ENCODE peak calls at places on chromosome 5, in five cellular contexts. Q, J, B, O and F are unnamed samples.

GRCh38 chr5:10566556-10567068 is 2.7 kb downstream of the ANKRD33B start:
- DNase-seq in Q (no peak), J (no peak), B (no peak), O (no peak), F (no peak)

GRCh38 chr5:128539038-128539429 is 989 bp upstream of the FBN2 start:
- DNase-seq in Q (peak; percentile 18), J (no peak), B (peak; percentile 18), O (no peak), F (no peak)

GRCh38 chr5:35248843-35249780 is 18.8 kb upstream of the PRLR start:
- DNase-seq in Q (no peak), J (no peak), B (no peak), O (no peak), F (no peak)

GRCh38 chr5:1171340-1171941 is 30.0 kb upstream of the SLC6A19 start:
- DNase-seq in Q (no peak), J (no peak), B (no peak), O (no peak), F (no peak)

GRCh38 chr5:31477516-31477915 is 54.4 kb downstream of the DROSHA start:
- DNase-seq in Q (no peak), J (no peak), B (no peak), O (no peak), F (no peak)

GRCh38 chr5:174106997-174107655 is 61.6 kb downstream of the NSG2 start:
- DNase-seq in Q (no peak), J (no peak), B (no peak), O (no peak), F (no peak)

GRCh38 chr5:172939561-172939960 is 19.7 kb upstream of the RPL26L1 start:
- DNase-seq in Q (no peak), J (peak; percentile 5), B (no peak), O (peak; percentile 24), F (no peak)

GRCh38 chr5:124996023-124996763 is 249.8 kb upstream of the ZNF608 start:
- DNase-seq in Q (no peak), J (no peak), B (no peak), O (no peak), F (no peak)

GRCh38 chr5:159605585-159605984 is 275.3 kb upstream of the IL12B start:
- DNase-seq in Q (no peak), J (no peak), B (peak; percentile 21), O (no peak), F (no peak)

GRCh38 chr5:172156541-172156994 is 31.5 kb downstream of the STK10 start:
- DNase-seq in Q (no peak), J (no peak), B (peak; percentile 68), O (no peak), F (no peak)

GRCh38 chr5:16856531-16856930 is 79.6 kb downstream of the MYO10 start:
- DNase-seq in Q (no peak), J (no peak), B (no peak), O (no peak), F (peak; percentile 30)

GRCh38 chr5:98556707-98557106 is 216.8 kb upstream of the RGMB start:
- DNase-seq in Q (no peak), J (no peak), B (no peak), O (no peak), F (no peak)

GRCh38 chr5:78983601-78984000 is 1.5 kb downstream of the ARSB start:
- DNase-seq in Q (no peak), J (no peak), B (no peak), O (no peak), F (no peak)